ENCODE peak calls at places on chromosome 17, in ten cellular contexts. One of them, this sample, is unnamed.

GRCh38 chr17:77419547-77420475 is 279.0 kb downstream of the SEC14L1 start:
- DNase-seq in esophagus squamous epithelium: no peak
- DNase-seq in heart right ventricle: no peak
- DNase-seq in testis: no peak
- DNase-seq in astrocyte: peak; percentile 58
- DNase-seq in WERI-Rb-1: peak; percentile 66
- DNase-seq in kidney: no peak
- DNase-seq in mucosa of descending colon: no peak
- DNase-seq in Panc1: no peak
- DNase-seq in right atrium auricular region: no peak
- DNase-seq in this sample: no peak

GRCh38 chr17:33169580-33170285 is 123.4 kb downstream of the ASIC2 start:
- DNase-seq in astrocyte: peak; percentile 95
- DNase-seq in right atrium auricular region: no peak
- DNase-seq in heart right ventricle: no peak
- DNase-seq in mucosa of descending colon: no peak
- DNase-seq in testis: no peak
- DNase-seq in WERI-Rb-1: no peak
- DNase-seq in kidney: no peak
- DNase-seq in Panc1: peak; percentile 42
- DNase-seq in esophagus squamous epithelium: no peak
- DNase-seq in this sample: peak; percentile 40

GRCh38 chr17:32723310-32723955 is 153.5 kb downstream of the MYO1D start:
- DNase-seq in WERI-Rb-1: no peak
- DNase-seq in heart right ventricle: no peak
- DNase-seq in esophagus squamous epithelium: no peak
- DNase-seq in mucosa of descending colon: no peak
- DNase-seq in kidney: no peak
- DNase-seq in Panc1: no peak
- DNase-seq in testis: no peak
- DNase-seq in right atrium auricular region: no peak
- DNase-seq in astrocyte: no peak
- DNase-seq in this sample: no peak

GRCh38 chr17:50056961-50057330 is 1.0 kb downstream of the ITGA3 start:
- DNase-seq in Panc1: no peak
- DNase-seq in right atrium auricular region: peak; percentile 63
- DNase-seq in WERI-Rb-1: no peak
- DNase-seq in mucosa of descending colon: peak; percentile 69
- DNase-seq in esophagus squamous epithelium: no peak
- DNase-seq in testis: peak; percentile 26
- DNase-seq in astrocyte: peak; percentile 55
- DNase-seq in heart right ventricle: no peak
- DNase-seq in kidney: peak; percentile 74
- DNase-seq in this sample: peak; percentile 70

GRCh38 chr17:50297407-50297865 is 23.2 kb downstream of the TMEM92 start:
- DNase-seq in astrocyte: no peak
- DNase-seq in esophagus squamous epithelium: no peak
- DNase-seq in kidney: peak; percentile 92
- DNase-seq in Panc1: peak; percentile 42
- DNase-seq in right atrium auricular region: peak; percentile 82
- DNase-seq in heart right ventricle: peak; percentile 77
- DNase-seq in testis: peak; percentile 82
- DNase-seq in WERI-Rb-1: peak; percentile 92
- DNase-seq in mucosa of descending colon: peak; percentile 83
- DNase-seq in this sample: peak; percentile 64

GRCh38 chr17:19304209-19304608 is 58.3 kb downstream of the B9D1 start:
- DNase-seq in right atrium auricular region: peak; percentile 75
- DNase-seq in esophagus squamous epithelium: peak; percentile 28
- DNase-seq in astrocyte: peak; percentile 74
- DNase-seq in kidney: peak; percentile 89
- DNase-seq in WERI-Rb-1: no peak
- DNase-seq in mucosa of descending colon: peak; percentile 65
- DNase-seq in testis: peak; percentile 33
- DNase-seq in Panc1: no peak
- DNase-seq in heart right ventricle: no peak
- DNase-seq in this sample: no peak

GRCh38 chr17:2707721-2708584 is 3.6 kb downstream of the CLUH start:
- DNase-seq in right atrium auricular region: no peak
- DNase-seq in mucosa of descending colon: peak; percentile 49
- DNase-seq in esophagus squamous epithelium: no peak
- DNase-seq in astrocyte: no peak
- DNase-seq in Panc1: no peak
- DNase-seq in kidney: peak; percentile 76
- DNase-seq in testis: peak; percentile 84
- DNase-seq in heart right ventricle: peak; percentile 83
- DNase-seq in WERI-Rb-1: peak; percentile 77
- DNase-seq in this sample: no peak

GRCh38 chr17:16353702-16354174 is 469 bp upstream of the CENPV start:
- DNase-seq in astrocyte: no peak
- DNase-seq in Panc1: no peak
- DNase-seq in mucosa of descending colon: no peak
- DNase-seq in esophagus squamous epithelium: no peak
- DNase-seq in kidney: no peak
- DNase-seq in testis: no peak
- DNase-seq in WERI-Rb-1: no peak
- DNase-seq in right atrium auricular region: no peak
- DNase-seq in heart right ventricle: no peak
- DNase-seq in this sample: no peak

GRCh38 chr17:29549169-29549935 is 17.5 kb downstream of the ABHD15 start:
- DNase-seq in Panc1: no peak
- DNase-seq in testis: no peak
- DNase-seq in kidney: no peak
- DNase-seq in right atrium auricular region: no peak
- DNase-seq in WERI-Rb-1: no peak
- DNase-seq in esophagus squamous epithelium: no peak
- DNase-seq in heart right ventricle: no peak
- DNase-seq in mucosa of descending colon: no peak
- DNase-seq in astrocyte: peak; percentile 44
- DNase-seq in this sample: no peak

GRCh38 chr17:49520386-49521087 is 25.4 kb downstream of the NGFR start:
- DNase-seq in kidney: no peak
- DNase-seq in WERI-Rb-1: no peak
- DNase-seq in astrocyte: no peak
- DNase-seq in esophagus squamous epithelium: no peak
- DNase-seq in right atrium auricular region: no peak
- DNase-seq in testis: peak; percentile 32
- DNase-seq in mucosa of descending colon: no peak
- DNase-seq in Panc1: no peak
- DNase-seq in heart right ventricle: no peak
- DNase-seq in this sample: no peak

GRCh38 chr17:48259710-48260291 is 152.2 kb downstream of the SNX11 start:
- DNase-seq in kidney: no peak
- DNase-seq in WERI-Rb-1: peak; percentile 35
- DNase-seq in Panc1: no peak
- DNase-seq in esophagus squamous epithelium: no peak
- DNase-seq in testis: no peak
- DNase-seq in heart right ventricle: no peak
- DNase-seq in astrocyte: no peak
- DNase-seq in mucosa of descending colon: peak; percentile 43
- DNase-seq in right atrium auricular region: no peak
- DNase-seq in this sample: no peak

GRCh38 chr17:34858941-34859562 is 102.2 kb downstream of the CCT6B start:
- DNase-seq in heart right ventricle: no peak
- DNase-seq in esophagus squamous epithelium: no peak
- DNase-seq in right atrium auricular region: no peak
- DNase-seq in WERI-Rb-1: peak; percentile 90
- DNase-seq in astrocyte: no peak
- DNase-seq in kidney: no peak
- DNase-seq in mucosa of descending colon: no peak
- DNase-seq in testis: no peak
- DNase-seq in Panc1: no peak
- DNase-seq in this sample: no peak

GRCh38 chr17:63704836-63705235 is 4.9 kb upstream of the LIMD2 start:
- DNase-seq in right atrium auricular region: no peak
- DNase-seq in kidney: no peak
- DNase-seq in heart right ventricle: no peak
- DNase-seq in esophagus squamous epithelium: no peak
- DNase-seq in Panc1: no peak
- DNase-seq in mucosa of descending colon: no peak
- DNase-seq in astrocyte: no peak
- DNase-seq in WERI-Rb-1: no peak
- DNase-seq in testis: no peak
- DNase-seq in this sample: no peak
- H3K4me3 ChIP-seq in right atrium auricular region: no peak overlapping the region
- H3K4me3 ChIP-seq in kidney: no peak overlapping the region
- H3K4me3 ChIP-seq in heart right ventricle: no peak overlapping the region
- H3K4me3 ChIP-seq in esophagus squamous epithelium: no peak overlapping the region
- H3K4me3 ChIP-seq in Panc1: no peak overlapping the region
- H3K4me3 ChIP-seq in mucosa of descending colon: no peak overlapping the region
- H3K4me3 ChIP-seq in astrocyte: no peak overlapping the region
- H3K4me3 ChIP-seq in WERI-Rb-1: no peak overlapping the region
- H3K4me3 ChIP-seq in testis: no peak overlapping the region
- H3K4me3 ChIP-seq in this sample: no peak overlapping the region

GRCh38 chr17:510223-510917 is 157.8 kb upstream of the RPH3AL start:
- DNase-seq in esophagus squamous epithelium: no peak
- DNase-seq in testis: no peak
- DNase-seq in kidney: no peak
- DNase-seq in WERI-Rb-1: peak; percentile 20
- DNase-seq in heart right ventricle: no peak
- DNase-seq in Panc1: no peak
- DNase-seq in right atrium auricular region: no peak
- DNase-seq in mucosa of descending colon: no peak
- DNase-seq in astrocyte: no peak
- DNase-seq in this sample: no peak

GRCh38 chr17:511001-511690 is 158.5 kb upstream of the RPH3AL start:
- DNase-seq in esophagus squamous epithelium: no peak
- DNase-seq in heart right ventricle: no peak
- DNase-seq in kidney: no peak
- DNase-seq in testis: no peak
- DNase-seq in astrocyte: peak; percentile 76
- DNase-seq in right atrium auricular region: no peak
- DNase-seq in Panc1: no peak
- DNase-seq in mucosa of descending colon: no peak
- DNase-seq in WERI-Rb-1: no peak
- DNase-seq in this sample: no peak

GRCh38 chr17:512926-513325 is 160.3 kb upstream of the RPH3AL start:
- DNase-seq in Panc1: no peak
- DNase-seq in right atrium auricular region: no peak
- DNase-seq in kidney: no peak
- DNase-seq in astrocyte: no peak
- DNase-seq in esophagus squamous epithelium: no peak
- DNase-seq in mucosa of descending colon: no peak
- DNase-seq in testis: peak; percentile 29
- DNase-seq in heart right ventricle: no peak
- DNase-seq in WERI-Rb-1: no peak
- DNase-seq in this sample: no peak

GRCh38 chr17:512311-512710 is 159.7 kb upstream of the RPH3AL start:
- DNase-seq in esophagus squamous epithelium: no peak
- DNase-seq in astrocyte: no peak
- DNase-seq in kidney: no peak
- DNase-seq in Panc1: no peak
- DNase-seq in mucosa of descending colon: no peak
- DNase-seq in right atrium auricular region: no peak
- DNase-seq in testis: no peak
- DNase-seq in WERI-Rb-1: no peak
- DNase-seq in heart right ventricle: no peak
- DNase-seq in this sample: no peak

GRCh38 chr17:511833-512251 is 159.2 kb upstream of the RPH3AL start:
- DNase-seq in right atrium auricular region: no peak
- DNase-seq in WERI-Rb-1: peak; percentile 31
- DNase-seq in kidney: no peak
- DNase-seq in heart right ventricle: no peak
- DNase-seq in esophagus squamous epithelium: no peak
- DNase-seq in mucosa of descending colon: no peak
- DNase-seq in testis: no peak
- DNase-seq in Panc1: no peak
- DNase-seq in astrocyte: peak; percentile 11
- DNase-seq in this sample: no peak
- H3K9me3 ChIP-seq in right atrium auricular region: no peaks in the 10 kb centered on the region
- H3K9me3 ChIP-seq in WERI-Rb-1: no peaks in the 10 kb centered on the region
- H3K9me3 ChIP-seq in kidney: no peaks in the 10 kb centered on the region
- H3K9me3 ChIP-seq in heart right ventricle: no peaks in the 10 kb centered on the region
- H3K9me3 ChIP-seq in esophagus squamous epithelium: no peaks in the 10 kb centered on the region
- H3K9me3 ChIP-seq in mucosa of descending colon: no peaks in the 10 kb centered on the region
- H3K9me3 ChIP-seq in testis: no peaks in the 10 kb centered on the region
- H3K9me3 ChIP-seq in Panc1: peaks cover 5% of the 10 kb centered on the region
- H3K9me3 ChIP-seq in astrocyte: peaks cover 3% of the 10 kb centered on the region
- H3K9me3 ChIP-seq in this sample: no peaks in the 10 kb centered on the region

DNA sequence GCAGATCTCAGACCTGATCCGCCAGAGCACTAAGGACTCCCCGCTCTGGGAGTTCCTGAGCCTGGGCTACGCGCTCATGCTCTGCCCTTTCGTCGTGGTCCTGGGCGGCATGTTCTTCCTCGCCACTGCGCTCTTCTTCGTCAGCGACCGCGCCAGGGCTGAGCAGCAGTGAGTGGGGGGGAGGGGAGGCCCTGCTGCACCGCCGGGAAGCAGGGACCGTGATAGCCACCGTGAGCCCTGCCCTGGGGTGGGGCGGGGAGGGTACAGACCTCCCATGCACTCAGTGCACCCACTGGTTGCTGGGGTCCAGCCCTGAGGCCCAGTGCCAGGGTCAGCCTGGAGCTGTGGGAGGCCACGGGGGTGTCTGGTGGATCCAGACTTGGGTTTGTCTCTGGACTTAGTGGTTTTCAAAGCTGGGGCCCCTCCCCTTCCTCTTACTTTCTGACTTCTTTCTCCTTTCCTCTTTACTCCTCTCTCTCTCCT is 18.9 kb downstream of the MYBBP1A start:
- DNase-seq in right atrium auricular region: no peak
- DNase-seq in WERI-Rb-1: no peak
- DNase-seq in Panc1: no peak
- DNase-seq in esophagus squamous epithelium: no peak
- DNase-seq in mucosa of descending colon: no peak
- DNase-seq in heart right ventricle: no peak
- DNase-seq in kidney: peak; percentile 79
- DNase-seq in testis: no peak
- DNase-seq in astrocyte: peak; percentile 5
- DNase-seq in this sample: no peak
- H3K4me3 ChIP-seq in right atrium auricular region: no peak overlapping the region
- H3K4me3 ChIP-seq in WERI-Rb-1: no peak overlapping the region
- H3K4me3 ChIP-seq in Panc1: no peak overlapping the region
- H3K4me3 ChIP-seq in esophagus squamous epithelium: no peak overlapping the region
- H3K4me3 ChIP-seq in mucosa of descending colon: no peak overlapping the region
- H3K4me3 ChIP-seq in heart right ventricle: no peak overlapping the region
- H3K4me3 ChIP-seq in kidney: no peak overlapping the region
- H3K4me3 ChIP-seq in testis: no peak overlapping the region
- H3K4me3 ChIP-seq in astrocyte: no peak overlapping the region
- H3K4me3 ChIP-seq in this sample: no peak overlapping the region

GRCh38 chr17:60679287-60679686 is 1.6 kb downstream of the BCAS3 start:
- DNase-seq in testis: no peak
- DNase-seq in right atrium auricular region: no peak
- DNase-seq in esophagus squamous epithelium: no peak
- DNase-seq in Panc1: no peak
- DNase-seq in heart right ventricle: no peak
- DNase-seq in WERI-Rb-1: no peak
- DNase-seq in mucosa of descending colon: no peak
- DNase-seq in kidney: no peak
- DNase-seq in astrocyte: no peak
- DNase-seq in this sample: no peak
- H3K9me3 ChIP-seq in testis: no peaks in the 10 kb centered on the region
- H3K9me3 ChIP-seq in right atrium auricular region: no peaks in the 10 kb centered on the region
- H3K9me3 ChIP-seq in esophagus squamous epithelium: no peaks in the 10 kb centered on the region
- H3K9me3 ChIP-seq in Panc1: no peaks in the 10 kb centered on the region
- H3K9me3 ChIP-seq in heart right ventricle: no peaks in the 10 kb centered on the region
- H3K9me3 ChIP-seq in WERI-Rb-1: peaks cover 3% of the 10 kb centered on the region
- H3K9me3 ChIP-seq in mucosa of descending colon: no peaks in the 10 kb centered on the region
- H3K9me3 ChIP-seq in kidney: no peaks in the 10 kb centered on the region
- H3K9me3 ChIP-seq in astrocyte: no peaks in the 10 kb centered on the region
- H3K9me3 ChIP-seq in this sample: no peaks in the 10 kb centered on the region